ENCODE peak calls at places on chromosomes 7 and 10, in four cellular contexts. One of them, this sample, is unnamed. For H3K36me3, the result is how much of the 10 kb centered on the place peaks cover.

GRCh38 chr10:88076027-88076880 is 212.8 kb downstream of the PTEN start:
- DNase-seq in fibroblast of lung: no peak
- DNase-seq in DND-41: no peak
- DNase-seq in IMR-90: no peak
- DNase-seq in this sample: no peak

GRCh38 chr10:99906470-99906869 is 103.3 kb downstream of the DNMBP start:
- DNase-seq in fibroblast of lung: peak
- DNase-seq in DND-41: no peak
- DNase-seq in IMR-90: peak
- DNase-seq in this sample: no peak

GRCh38 chr7:101950450-101951119 is 133.2 kb downstream of the CUX1 start:
- DNase-seq in fibroblast of lung: peak
- DNase-seq in DND-41: no peak
- DNase-seq in IMR-90: peak
- DNase-seq in this sample: no peak

GRCh38 chr10:114470956-114471905 is 66.9 kb upstream of the AFAP1L2 start:
- DNase-seq in fibroblast of lung: peak
- DNase-seq in DND-41: peak
- DNase-seq in IMR-90: peak
- DNase-seq in this sample: peak

GRCh38 chr10:50874723-50875122 is 10.7 kb downstream of the A1CF start:
- DNase-seq in fibroblast of lung: no peak
- DNase-seq in DND-41: no peak
- DNase-seq in IMR-90: no peak
- DNase-seq in this sample: no peak

GRCh38 chr10:86186633-86187032 is 180.0 kb downstream of the GRID1 start:
- DNase-seq in fibroblast of lung: no peak
- DNase-seq in DND-41: no peak
- DNase-seq in IMR-90: no peak
- DNase-seq in this sample: no peak

GRCh38 chr10:26841733-26842317 is 18.9 kb downstream of the ABI1 start:
- DNase-seq in fibroblast of lung: no peak
- DNase-seq in DND-41: no peak
- DNase-seq in IMR-90: no peak
- DNase-seq in this sample: no peak

GRCh38 chr10:20991526-20991925 is 94.4 kb upstream of the NEBL start:
- DNase-seq in fibroblast of lung: no peak
- DNase-seq in DND-41: no peak
- DNase-seq in IMR-90: no peak
- DNase-seq in this sample: no peak

GRCh38 chr10:95683966-95684365 is 9.8 kb downstream of the TCTN3 start:
- DNase-seq in fibroblast of lung: no peak
- DNase-seq in DND-41: no peak
- DNase-seq in IMR-90: no peak
- DNase-seq in this sample: no peak

GRCh38 chr10:89475567-89475966 is 59.8 kb downstream of the SLC16A12 start:
- DNase-seq in fibroblast of lung: peak
- DNase-seq in DND-41: no peak
- DNase-seq in IMR-90: peak
- DNase-seq in this sample: no peak

GRCh38 chr10:124717358-124717757 is 26.8 kb downstream of the FAM53B start:
- DNase-seq in fibroblast of lung: no peak
- DNase-seq in DND-41: no peak
- DNase-seq in IMR-90: no peak
- DNase-seq in this sample: no peak

GRCh38 chr7:103857435-103857834 is 132.0 kb downstream of the RELN start:
- DNase-seq in fibroblast of lung: no peak
- DNase-seq in DND-41: no peak
- DNase-seq in IMR-90: no peak
- DNase-seq in this sample: no peak

GRCh38 chr10:95208702-95209391 is 14.8 kb downstream of the ACSM6 start:
- DNase-seq in fibroblast of lung: peak
- DNase-seq in DND-41: no peak
- DNase-seq in IMR-90: no peak
- DNase-seq in this sample: no peak

GRCh38 chr10:75107756-75108683 is 3.4 kb upstream of the SAMD8 start:
- DNase-seq in fibroblast of lung: no peak
- DNase-seq in DND-41: no peak
- DNase-seq in IMR-90: no peak
- DNase-seq in this sample: no peak

GRCh38 chr7:46205478-46205877 is 284.4 kb upstream of the IGFBP3 start:
- DNase-seq in fibroblast of lung: no peak
- DNase-seq in DND-41: no peak
- DNase-seq in IMR-90: no peak
- DNase-seq in this sample: no peak

GRCh38 chr7:1569016-1569415 is 816 bp downstream of the PSMG3 start:
- DNase-seq in fibroblast of lung: peak
- DNase-seq in DND-41: peak
- DNase-seq in IMR-90: peak
- DNase-seq in this sample: no peak

DNA sequence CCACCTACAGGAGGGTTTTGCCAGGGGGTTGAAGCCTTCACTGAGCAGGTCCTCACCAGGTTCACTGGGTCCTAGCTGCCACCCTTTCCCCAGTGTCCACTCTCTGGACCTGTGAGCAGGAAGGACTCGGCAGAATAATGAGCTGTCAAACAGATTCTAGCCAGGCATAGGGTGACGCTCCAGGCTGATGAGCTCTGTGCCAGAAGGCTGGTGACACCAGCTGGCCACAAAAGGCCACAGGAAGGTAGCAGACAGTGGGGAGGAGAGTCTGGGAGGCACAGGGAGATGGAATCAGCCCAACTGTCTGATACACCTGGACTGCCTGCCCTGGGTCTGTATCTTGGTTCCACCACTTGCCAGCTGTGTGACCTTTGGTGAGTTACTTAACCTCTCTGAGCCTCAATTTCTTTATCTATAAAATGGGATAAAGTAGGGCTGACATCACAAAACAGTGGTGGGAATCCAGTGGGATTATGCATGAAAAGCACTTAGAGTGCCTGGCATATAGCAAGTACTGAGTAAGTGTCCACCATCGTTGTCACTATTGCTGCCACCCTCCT is 26.7 kb upstream of the NDST2 start:
- DNase-seq in fibroblast of lung: no peak
- DNase-seq in DND-41: no peak
- DNase-seq in IMR-90: no peak
- DNase-seq in this sample: no peak
- H3K36me3 ChIP-seq in fibroblast of lung: under half
- H3K36me3 ChIP-seq in DND-41: half or more
- H3K36me3 ChIP-seq in IMR-90: under half
- H3K36me3 ChIP-seq in this sample: half or more

GRCh38 chr7:92717982-92718716 is 118.2 kb downstream of the CDK6 start:
- DNase-seq in fibroblast of lung: peak
- DNase-seq in DND-41: peak
- DNase-seq in IMR-90: peak
- DNase-seq in this sample: peak
- H3K27ac ChIP-seq in fibroblast of lung: peak
- H3K27ac ChIP-seq in DND-41: peak
- H3K27ac ChIP-seq in IMR-90: peak
- H3K27ac ChIP-seq in this sample: no peak

GRCh38 chr7:152553671-152554317 is 118.0 kb upstream of the KMT2C start:
- DNase-seq in fibroblast of lung: no peak
- DNase-seq in DND-41: no peak
- DNase-seq in IMR-90: no peak
- DNase-seq in this sample: no peak
- H3K36me3 ChIP-seq in fibroblast of lung: under half
- H3K36me3 ChIP-seq in DND-41: under half
- H3K36me3 ChIP-seq in IMR-90: under half
- H3K36me3 ChIP-seq in this sample: under half

GRCh38 chr10:132511692-132512442 is 25.7 kb upstream of the INPP5A start:
- DNase-seq in fibroblast of lung: no peak
- DNase-seq in DND-41: no peak
- DNase-seq in IMR-90: no peak
- DNase-seq in this sample: no peak
- H3K27ac ChIP-seq in fibroblast of lung: no peak
- H3K27ac ChIP-seq in DND-41: no peak
- H3K27ac ChIP-seq in IMR-90: no peak
- H3K27ac ChIP-seq in this sample: no peak

This sample was measured in CD4-positive, CD25-positive, alpha-beta regulatory T cell.